ENCODE peak calls at places on chromosome 4, in six cellular contexts. B is Panc1, A is ovary, Q is fibroblast of the aortic adventitia, O is KBM-7, P is HuH-7. Z is an unnamed sample.

GRCh38 chr4:158051401-158052235 is 121.2 kb downstream of the GASK1B start:
- DNase-seq in P (no peak), O (no peak), A (peak), B (no peak), Q (peak), Z (peak)

GRCh38 chr4:10509733-10510132 is 52.5 kb upstream of the ZNF518B start:
- DNase-seq in A (no peak), B (no peak), P (no peak), Q (no peak), O (no peak), Z (no peak)

GRCh38 chr4:156575430-156576073 is 396.0 kb downstream of the PDGFC start:
- DNase-seq in B (no peak), A (no peak), Q (no peak), P (no peak), O (peak), Z (peak)

GRCh38 chr4:3529363-3529762 is 2.9 kb downstream of the LRPAP1 start:
- DNase-seq in A (no peak), P (peak), O (peak), B (no peak), Q (no peak), Z (peak)

GRCh38 chr4:95838192-95838591 is 1.7 kb upstream of the PDHA2 start:
- DNase-seq in Q (no peak), B (no peak), P (no peak), O (no peak), A (no peak), Z (no peak)

GRCh38 chr4:57329279-57329678 is 219.1 kb upstream of the IGFBP7 start:
- DNase-seq in B (no peak), P (no peak), A (no peak), O (no peak), Q (no peak), Z (no peak)

GRCh38 chr4:54255881-54256280 is 26.8 kb downstream of the PDGFRA start:
- DNase-seq in O (no peak), B (no peak), Q (peak), A (no peak), P (no peak), Z (no peak)

GRCh38 chr4:168868044-168868855 is 141.8 kb downstream of the CBR4 start:
- DNase-seq in A (no peak), Q (peak), O (no peak), P (no peak), B (no peak), Z (no peak)

GRCh38 chr4:21366312-21366711 is 582.3 kb downstream of the KCNIP4 start:
- DNase-seq in Q (no peak), B (no peak), A (no peak), P (no peak), O (no peak), Z (no peak)

GRCh38 chr4:150126880-150127236 is 48.6 kb downstream of the DCLK2 start:
- DNase-seq in P (no peak), B (no peak), O (no peak), Q (peak), A (no peak), Z (no peak)

GRCh38 chr4:141686929-141687328 is 50.5 kb downstream of the IL15 start:
- DNase-seq in B (no peak), Q (peak), O (no peak), P (no peak), A (no peak), Z (no peak)

GRCh38 chr4:5808081-5808741 is 84.7 kb downstream of the CRMP1 start:
- DNase-seq in B (no peak), P (no peak), O (no peak), A (no peak), Q (no peak), Z (no peak)

GRCh38 chr4:59412739-59413138 is 1787.4 kb upstream of the ADGRL3 start:
- DNase-seq in Q (no peak), A (no peak), O (no peak), B (no peak), P (no peak), Z (no peak)

GRCh38 chr4:56637154-56637553 is 43.9 kb downstream of the HOPX start:
- DNase-seq in Q (no peak), O (no peak), B (no peak), A (no peak), P (no peak), Z (no peak)

GRCh38 chr4:140367738-140368137 is 5.7 kb upstream of the SCOC start:
- DNase-seq in A (no peak), P (no peak), Q (peak), O (no peak), B (no peak), Z (no peak)